ENCODE peak calls at places on chromosomes 3 and 15, in eight cellular contexts. N, F, H, S, M, R, K and G are unnamed samples.

GRCh38 chr3:160163259-160163878 is 61.9 kb upstream of the C3orf80 start:
- DNase-seq in R (peak), K (no peak), S (peak), M (no peak), N (no peak), F (no peak), H (no peak), G (no peak)

GRCh38 chr3:108972482-108972881 is 18.8 kb upstream of the GUCA1C start:
- DNase-seq in N (no peak), K (no peak), S (no peak), M (no peak), R (no peak), H (no peak), F (no peak), G (no peak)

GRCh38 chr3:129624347-129625070 is 18.0 kb upstream of the PLXND1 start:
- DNase-seq in S (no peak), F (no peak), R (no peak), H (no peak), M (no peak), K (no peak), N (no peak), G (no peak)

GRCh38 chr3:104102386-104102785 is 1264.3 kb upstream of the ALCAM start:
- DNase-seq in H (no peak), F (no peak), N (peak), S (peak), K (peak), R (peak), M (no peak), G (peak)

GRCh38 chr3:191324936-191325335 is 4.3 kb upstream of the CCDC50 start:
- DNase-seq in H (no peak), R (no peak), M (no peak), N (no peak), F (no peak), S (no peak), K (no peak), G (no peak)

GRCh38 chr3:169847896-169848295 is 21.8 kb downstream of the LRRC31 start:
- DNase-seq in S (no peak), K (no peak), M (no peak), R (no peak), F (no peak), N (no peak), H (no peak), G (no peak)

GRCh38 chr3:172840913-172841312 is 90.4 kb downstream of the ECT2 start:
- DNase-seq in S (no peak), N (no peak), M (no peak), F (no peak), K (no peak), R (no peak), H (no peak), G (no peak)

GRCh38 chr3:24060055-24060454 is 115.0 kb downstream of the NR1D2 start:
- DNase-seq in H (no peak), R (peak), K (no peak), M (no peak), F (no peak), S (peak), N (no peak), G (no peak)

GRCh38 chr15:79091204-79091867 is 756 bp upstream of the RASGRF1 start:
- DNase-seq in K (no peak), S (peak), F (peak), H (peak), M (no peak), N (no peak), R (no peak), G (peak)

GRCh38 chr3:40044487-40044886 is 235.1 kb downstream of the MYRIP start:
- DNase-seq in R (peak), H (no peak), K (peak), S (peak), F (no peak), M (no peak), N (peak), G (no peak)

GRCh38 chr3:134300520-134300919 is 49.9 kb upstream of the RYK start:
- DNase-seq in S (no peak), K (no peak), R (no peak), F (no peak), H (no peak), N (no peak), M (no peak), G (no peak)

GRCh38 chr3:16548721-16549120 is 35.2 kb upstream of the RFTN1 start:
- DNase-seq in K (peak), M (no peak), R (peak), S (peak), H (no peak), N (no peak), F (no peak), G (no peak)

GRCh38 chr3:16142350-16143050 is 32.0 kb upstream of the GALNT15 start:
- DNase-seq in F (no peak), S (no peak), N (no peak), M (no peak), K (no peak), H (no peak), R (no peak), G (no peak)

GRCh38 chr3:72492240-72492639 is 356.0 kb downstream of the SHQ1 start:
- DNase-seq in S (peak), R (peak), F (no peak), M (no peak), N (peak), H (no peak), K (peak), G (no peak)

GRCh38 chr15:80562033-80562432 is 133.1 kb upstream of the ABHD17C start:
- DNase-seq in F (no peak), N (no peak), M (no peak), K (no peak), S (no peak), R (no peak), H (no peak), G (no peak)

GRCh38 chr15:88649286-88649733 is 10.5 kb downstream of the ISG20 start:
- DNase-seq in H (peak), M (peak), F (peak), S (peak), R (peak), K (peak), N (peak), G (peak)

GRCh38 chr3:189488241-189488767 is 142.9 kb upstream of the TP63 start:
- DNase-seq in M (no peak), N (peak), K (no peak), F (no peak), S (peak), H (no peak), R (peak), G (no peak)

GRCh38 chr3:151423091-151423490 is 37.8 kb downstream of the IGSF10 start:
- DNase-seq in M (no peak), K (no peak), S (no peak), R (no peak), H (no peak), N (no peak), F (no peak), G (no peak)

GRCh38 chr3:124620600-124621063 is 109.6 kb upstream of the UMPS start:
- DNase-seq in F (no peak), N (no peak), K (no peak), S (no peak), M (peak), H (no peak), R (peak), G (no peak)

GRCh38 chr3:11379238-11379823 is 107.1 kb downstream of the ATG7 start:
- DNase-seq in F (no peak), S (peak), M (no peak), H (no peak), K (no peak), N (no peak), R (peak), G (peak)

GRCh38 chr15:71106802-71107500 is 8.3 kb upstream of the THSD4 start:
- DNase-seq in F (no peak), M (no peak), S (no peak), H (no peak), N (no peak), K (no peak), R (no peak), G (no peak)

GRCh38 chr3:45055032-45055410 is 28.9 kb downstream of the CLEC3B start:
- DNase-seq in N (no peak), M (no peak), K (peak), H (no peak), F (no peak), R (peak), S (peak), G (no peak)

GRCh38 chr15:39376371-39376909 is 204.4 kb upstream of the THBS1 start:
- DNase-seq in S (peak), F (no peak), K (no peak), M (no peak), R (no peak), H (no peak), N (peak), G (no peak)

GRCh38 chr3:121155023-121155422 is 247.0 kb downstream of the STXBP5L start:
- DNase-seq in K (no peak), H (no peak), N (no peak), F (no peak), M (no peak), R (peak), S (no peak), G (no peak)

GRCh38 chr3:127856801-127857200 is 34.5 kb upstream of the MGLL start:
- DNase-seq in N (no peak), S (no peak), H (no peak), F (no peak), M (no peak), R (no peak), K (no peak), G (no peak)

GRCh38 chr3:139534992-139535879 is 4.3 kb downstream of the RBP1 start:
- DNase-seq in M (no peak), H (peak), F (no peak), K (peak), N (no peak), R (no peak), S (no peak), G (no peak)

GRCh38 chr3:122066331-122067213 is 11.4 kb downstream of the CD86 start:
- DNase-seq in F (no peak), M (no peak), S (no peak), N (no peak), H (no peak), R (no peak), K (no peak), G (no peak)

GRCh38 chr15:99393641-99394040 is 142.4 kb downstream of the LRRC28 start:
- DNase-seq in N (no peak), H (no peak), M (no peak), F (no peak), K (no peak), R (no peak), S (no peak), G (no peak)

GRCh38 chr15:90002428-90002844 is 1.3 kb downstream of the ZNF710 start:
- DNase-seq in R (peak), H (no peak), K (no peak), N (no peak), S (peak), M (no peak), F (no peak), G (no peak)

GRCh38 chr3:187798531-187799520 is 53.6 kb upstream of the BCL6 start:
- DNase-seq in N (no peak), M (peak), R (no peak), S (no peak), F (no peak), H (no peak), K (no peak), G (no peak)

GRCh38 chr3:185737020-185737419 is 87.8 kb downstream of the IGF2BP2 start:
- DNase-seq in K (no peak), N (no peak), F (no peak), M (no peak), R (peak), S (peak), H (no peak), G (no peak)

GRCh38 chr3:9780920-9781319 is 11.2 kb upstream of the CAMK1 start:
- DNase-seq in M (no peak), S (no peak), F (no peak), H (no peak), R (no peak), K (no peak), N (no peak), G (no peak)